ENCODE peak calls at places on chromosomes 3 and 15, in nine cellular contexts. X is H1, H is neural progenitor cell, N is GM23338, P is PC-9, R is hepatocyte, S is mammary epithelial cell, Z is fibroblast of lung, L is K562. W is an unnamed sample. For H4K20me1, the result is how much of the 10 kb centered on the place peaks cover.

GRCh38 chr3:19190602-19191001 is 42.3 kb downstream of the KCNH8 start:
- DNase-seq in S (no peak), R (no peak), H (no peak), X (no peak), L (no peak), P (no peak), N (no peak), Z (no peak), W (no peak)

GRCh38 chr15:62278534-62278933 is 113.4 kb upstream of the C2CD4B start:
- DNase-seq in S (no peak), Z (no peak), H (no peak), R (no peak), P (no peak), L (no peak), N (no peak), X (no peak), W (no peak)

GRCh38 chr3:65639444-65639843 is 399.3 kb downstream of the MAGI1 start:
- DNase-seq in P (no peak), N (no peak), S (no peak), L (no peak), R (no peak), Z (no peak), H (no peak), X (no peak), W (no peak)

GRCh38 chr3:49513494-49514179 is 40.6 kb upstream of the BSN start:
- DNase-seq in H (no peak), X (no peak), S (no peak), R (no peak), Z (no peak), N (no peak), L (no peak), P (no peak), W (no peak)

GRCh38 chr3:14770591-14770990 is 48.2 kb upstream of the FGD5 start:
- DNase-seq in R (no peak), X (no peak), P (no peak), N (no peak), H (no peak), S (no peak), Z (no peak), L (no peak), W (no peak)

GRCh38 chr3:99951701-99952100 is 134.0 kb downstream of the CMSS1 start:
- DNase-seq in L (no peak), X (no peak), Z (no peak), R (no peak), H (no peak), P (no peak), N (no peak), S (no peak), W (no peak)

GRCh38 chr15:66768984-66769383 is 66.9 kb downstream of the SMAD6 start:
- DNase-seq in R (no peak), Z (no peak), N (no peak), X (no peak), H (no peak), P (no peak), L (no peak), S (no peak), W (no peak)

GRCh38 chr3:155605571-155605970 is 139.3 kb downstream of the PLCH1 start:
- DNase-seq in P (no peak), S (no peak), L (no peak), R (no peak), H (no peak), Z (no peak), N (no peak), X (no peak), W (no peak)

GRCh38 chr3:87435926-87436630 is 159.7 kb upstream of the POU1F1 start:
- DNase-seq in X (no peak), P (no peak), Z (no peak), S (no peak), R (no peak), H (no peak), N (no peak), L (no peak), W (peak)

GRCh38 chr3:123732447-123732846 is 147.6 kb upstream of the HACD2 start:
- DNase-seq in L (no peak), P (peak), S (peak), N (no peak), H (no peak), X (no peak), R (peak), Z (peak), W (peak)

GRCh38 chr15:84961114-84961452 is 20.6 kb upstream of the PDE8A start:
- DNase-seq in X (no peak), P (no peak), S (peak), Z (peak), N (peak), H (no peak), L (peak), R (peak), W (peak)

GRCh38 chr3:151962371-151962770 is 88.9 kb downstream of the SUCNR1 start:
- DNase-seq in X (no peak), R (no peak), H (no peak), S (no peak), Z (no peak), P (no peak), L (no peak), N (no peak), W (no peak)

GRCh38 chr3:112745567-112746248 is 101.0 kb downstream of the CD200R1L start:
- DNase-seq in L (no peak), H (no peak), P (no peak), X (no peak), N (no peak), Z (no peak), S (no peak), R (no peak), W (no peak)

GRCh38 chr3:30081904-30082303 is 524.5 kb upstream of the TGFBR2 start:
- DNase-seq in S (no peak), H (no peak), X (no peak), Z (no peak), P (peak), N (no peak), R (peak), L (no peak), W (no peak)

GRCh38 chr15:78570710-78571109 is 5.4 kb downstream of the CHRNA5 start:
- DNase-seq in R (no peak), S (no peak), N (peak), P (no peak), L (no peak), X (no peak), Z (no peak), H (no peak), W (no peak)

GRCh38 chr3:30180305-30181275 is 425.8 kb upstream of the TGFBR2 start:
- DNase-seq in H (no peak), S (peak), P (no peak), L (no peak), Z (no peak), N (no peak), R (no peak), X (no peak), W (no peak)

GRCh38 chr3:97914390-97914789 is 57.8 kb downstream of the RIOX2 start:
- DNase-seq in Z (no peak), H (no peak), X (no peak), S (peak), N (no peak), R (no peak), P (peak), L (no peak), W (peak)

GRCh38 chr3:176814252-176814651 is 383.0 kb downstream of the TBL1XR1 start:
- DNase-seq in P (no peak), X (peak), L (peak), R (peak), S (peak), N (peak), Z (peak), H (peak), W (peak)

GRCh38 chr3:192482391-192482790 is 244.9 kb downstream of the FGF12 start:
- DNase-seq in P (no peak), L (no peak), Z (no peak), R (no peak), N (no peak), H (no peak), S (no peak), X (no peak), W (peak)

GRCh38 chr3:100062665-100063064 is 51.6 kb downstream of the FILIP1L start:
- DNase-seq in X (no peak), H (no peak), L (no peak), P (no peak), R (no peak), S (no peak), Z (no peak), N (no peak), W (no peak)

GRCh38 chr3:78823859-78824258 is 943.9 kb downstream of the ROBO1 start:
- DNase-seq in L (no peak), P (peak), Z (peak), S (peak), X (no peak), N (no peak), H (no peak), R (peak), W (peak)

GRCh38 chr3:143240921-143241320 is 121.3 kb downstream of the CHST2 start:
- DNase-seq in N (no peak), L (no peak), Z (no peak), X (no peak), S (no peak), R (no peak), H (no peak), P (no peak), W (no peak)

GRCh38 chr3:36730965-36731364 is 33.4 kb downstream of the DCLK3 start:
- DNase-seq in X (no peak), H (no peak), P (no peak), N (no peak), L (no peak), R (peak), S (no peak), Z (no peak), W (no peak)

GRCh38 chr15:75928680-75929608 is 25.3 kb downstream of the FBXO22 start:
- DNase-seq in N (peak), L (peak), P (no peak), X (peak), H (peak), S (no peak), Z (peak), R (peak), W (no peak)

GRCh38 chr3:188270423-188270972 is 116.5 kb downstream of the LPP start:
- DNase-seq in Z (peak), X (no peak), S (peak), P (peak), H (no peak), L (no peak), R (peak), N (no peak), W (peak)

GRCh38 chr3:194959217-194959616 is 273.5 kb downstream of the FAM43A start:
- DNase-seq in X (no peak), Z (no peak), H (no peak), P (no peak), R (no peak), L (no peak), S (no peak), N (no peak), W (no peak)

GRCh38 chr15:60496853-60497252 is 17.9 kb upstream of the ICE2 start:
- DNase-seq in S (no peak), N (no peak), P (no peak), Z (no peak), R (no peak), L (no peak), X (no peak), H (no peak), W (no peak)

GRCh38 chr3:14699643-14700042 is 24.7 kb downstream of the C3orf20 start:
- DNase-seq in H (no peak), P (no peak), S (no peak), X (peak), R (no peak), L (no peak), Z (no peak), N (no peak), W (no peak)

GRCh38 chr3:172140499-172141391 is 101.4 kb downstream of the FNDC3B start:
- DNase-seq in R (peak), L (no peak), P (peak), X (no peak), N (peak), S (peak), H (no peak), Z (peak), W (peak)

GRCh38 chr3:59052803-59053411 is 3.1 kb upstream of the CFAP20DC start:
- DNase-seq in H (peak), R (peak), S (peak), X (no peak), N (peak), P (no peak), L (no peak), Z (peak), W (peak)

GRCh38 chr3:58271901-58272501 is 34.0 kb upstream of the RPP14 start:
- DNase-seq in Z (peak), L (no peak), R (no peak), H (no peak), S (peak), P (peak), N (no peak), X (no peak), W (peak)

GRCh38 chr3:105359098-105359762 is 7.5 kb upstream of the ALCAM start:
- DNase-seq in L (no peak), H (no peak), P (no peak), X (no peak), R (no peak), N (no peak), S (peak), Z (peak), W (peak)

GRCh38 chr3:161069441-161070251 is 35.5 kb downstream of the B3GALNT1 start:
- DNase-seq in N (no peak), P (peak), H (no peak), R (no peak), S (peak), Z (peak), L (no peak), X (no peak), W (peak)

GRCh38 chr3:135982922-135983581 is 17.5 kb downstream of the PPP2R3A start:
- DNase-seq in X (no peak), P (no peak), Z (no peak), N (no peak), L (no peak), R (no peak), S (peak), H (no peak), W (peak)

DNA sequence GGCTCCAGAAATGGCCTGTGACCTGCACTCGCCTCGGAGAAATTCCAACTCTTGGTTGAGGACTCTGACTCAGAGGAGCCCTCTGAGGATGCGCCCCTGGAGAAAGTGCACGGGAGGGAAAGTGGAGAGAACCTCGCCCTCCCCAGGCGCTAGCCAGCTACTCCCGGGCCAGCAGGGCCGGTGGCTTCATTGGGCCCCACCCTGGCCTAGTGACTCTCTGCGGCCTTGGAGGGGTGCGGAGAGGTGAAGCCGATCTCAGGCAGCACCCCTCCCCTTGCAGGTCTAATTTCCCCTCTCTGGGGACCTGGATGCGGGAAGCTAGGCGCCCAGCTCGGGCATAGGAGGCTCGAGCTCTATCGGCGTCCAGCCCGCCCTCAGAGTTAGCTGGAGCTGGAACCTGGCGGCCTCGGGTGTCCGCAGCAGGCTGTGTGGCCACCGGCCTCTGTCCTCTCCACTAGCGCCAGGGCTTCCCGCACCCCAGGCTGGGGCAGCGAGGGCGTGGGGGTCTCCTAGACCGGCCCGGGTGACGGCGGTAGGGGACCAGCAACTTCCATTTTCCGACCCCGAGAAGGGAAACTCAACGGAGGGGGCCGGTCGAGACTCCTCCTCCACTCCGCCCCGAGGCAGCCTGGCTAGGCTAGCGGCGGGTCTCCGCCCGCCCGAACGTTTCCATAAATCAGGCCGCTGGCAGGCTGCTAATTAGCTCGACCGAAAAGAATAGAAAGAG is 29.4 kb downstream of the NR2F2 start:
- DNase-seq in S (no peak), Z (peak), X (peak), H (peak), P (no peak), N (peak), R (no peak), L (no peak), W (no peak)
- TF ChIP-seq EZH2 in S (peak), Z (no peak), X (peak), H (no peak), P (no peak), N (peak), R (peak), L (no peak), W (no peak)

DNA sequence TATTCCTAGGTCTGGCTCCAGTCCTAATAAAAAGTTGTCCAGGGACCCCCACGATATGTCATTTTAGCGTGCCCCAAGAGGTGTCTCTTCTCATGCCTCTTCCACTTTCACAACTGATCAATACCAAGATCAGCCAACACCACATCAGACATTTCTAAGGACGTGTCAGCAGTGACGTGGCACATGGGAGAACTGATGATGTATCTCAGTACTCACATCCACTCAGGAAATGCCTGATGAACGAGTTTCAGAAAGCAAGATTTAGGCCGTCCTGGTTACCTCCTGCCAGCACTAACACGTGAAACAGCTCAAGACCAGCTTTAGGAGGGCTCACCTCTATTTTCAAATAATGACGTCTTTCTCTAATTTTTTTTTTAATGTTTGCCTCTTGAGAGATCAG is 19.6 kb downstream of the VGLL4 start:
- DNase-seq in Z (no peak), X (no peak), L (no peak), H (no peak), S (peak), P (no peak), R (no peak), N (no peak), W (no peak)
- H4K20me1 ChIP-seq in Z (under half), X (under half), L (under half), H (half or more), S (under half), P (half or more), R (half or more), N (under half), W (half or more)

GRCh38 chr3:73719413-73719831 is 94.7 kb upstream of the PDZRN3 start:
- DNase-seq in H (no peak), Z (peak), N (no peak), X (no peak), P (no peak), S (no peak), R (peak), L (no peak), W (peak)
- H3K4me3 ChIP-seq in H (no peak), Z (peak), N (no peak), X (no peak), P (no peak), S (no peak), R (no peak), L (no peak), W (no peak)

GRCh38 chr3:5391226-5391625 is 203.7 kb downstream of the EDEM1 start:
- DNase-seq in H (no peak), Z (no peak), P (no peak), S (no peak), X (no peak), L (no peak), N (no peak), R (no peak), W (no peak)

GRCh38 chr3:5390221-5390620 is 202.7 kb downstream of the EDEM1 start:
- DNase-seq in L (no peak), X (no peak), H (no peak), N (no peak), S (no peak), Z (no peak), P (no peak), R (no peak), W (no peak)

GRCh38 chr3:5384557-5384956 is 197.1 kb downstream of the EDEM1 start:
- DNase-seq in Z (no peak), X (no peak), L (no peak), N (no peak), P (no peak), R (no peak), S (no peak), H (no peak), W (no peak)

GRCh38 chr3:5389057-5389456 is 201.6 kb downstream of the EDEM1 start:
- DNase-seq in H (no peak), N (no peak), L (no peak), X (no peak), R (peak), Z (no peak), S (peak), P (peak), W (no peak)

DNA sequence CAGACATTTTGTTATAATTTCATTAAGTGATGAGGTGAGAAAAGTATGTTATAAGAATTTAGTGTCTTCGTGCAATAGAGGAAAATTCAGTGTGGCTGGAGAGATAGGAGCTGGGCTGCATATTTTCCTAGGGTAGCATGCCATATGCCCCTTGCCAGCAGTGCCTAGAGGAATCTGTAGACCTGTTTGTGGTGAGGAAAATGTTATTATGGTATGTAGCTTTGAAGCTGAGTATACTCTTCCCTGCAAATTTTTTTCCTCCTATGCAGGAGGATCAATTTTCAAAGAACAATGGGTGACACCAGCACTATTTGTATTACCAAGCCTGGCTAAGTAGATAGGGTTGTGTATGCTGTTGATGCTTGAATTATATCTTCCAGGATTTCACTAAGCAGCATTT is 200.6 kb downstream of the EDEM1 start:
- DNase-seq in R (no peak), X (no peak), S (no peak), N (no peak), H (no peak), L (no peak), P (peak), Z (no peak), W (no peak)
- TF ChIP-seq EZH2 in R (no peak), X (no peak), S (no peak), N (no peak), H (no peak), L (no peak), P (no peak), Z (no peak), W (no peak)

GRCh38 chr3:52847241-52847640 is 12.4 kb upstream of the MUSTN1 start:
- DNase-seq in Z (no peak), N (no peak), X (no peak), P (no peak), R (no peak), L (no peak), S (no peak), H (no peak), W (no peak)
- H4K20me1 ChIP-seq in Z (under half), N (under half), X (under half), P (under half), R (under half), L (under half), S (under half), H (under half), W (under half)